ENCODE peak calls at places on chromosome 14, in four cellular contexts. W is K562, D is HepG2, I is HEK293T. O is an unnamed sample.

GRCh38 chr14:47392351-47392750 is 283.1 kb downstream of the MDGA2 start:
- DNase-seq in D (no peak), W (no peak), I (no peak), O (no peak)

GRCh38 chr14:29320261-29320660 is 553.7 kb downstream of the FOXG1 start:
- DNase-seq in I (no peak), D (no peak), W (no peak), O (no peak)

GRCh38 chr14:50600849-50601248 is 40.9 kb downstream of the ATL1 start:
- DNase-seq in D (peak), I (no peak), W (peak), O (no peak)

GRCh38 chr14:95614335-95614734 is 71.9 kb upstream of the TCL1B start:
- DNase-seq in I (no peak), D (no peak), W (peak), O (no peak)

GRCh38 chr14:96741151-96741977 is 55.8 kb upstream of the VRK1 start:
- DNase-seq in I (peak), W (peak), D (no peak), O (peak)

GRCh38 chr14:104284107-104284592 is 145.8 kb downstream of the KIF26A start:
- DNase-seq in W (no peak), I (no peak), D (no peak), O (peak)

GRCh38 chr14:101337053-101337452 is 224.2 kb upstream of the DIO3 start:
- DNase-seq in I (no peak), D (no peak), W (no peak), O (no peak)

GRCh38 chr14:50808053-50808452 is 22.9 kb downstream of the NIN start:
- DNase-seq in D (no peak), W (no peak), I (no peak), O (peak)

GRCh38 chr14:75273272-75274044 is 5.2 kb upstream of the FOS start:
- DNase-seq in I (no peak), D (no peak), W (no peak), O (no peak)

GRCh38 chr14:62117010-62117717 is 354.9 kb downstream of the SNAPC1 start:
- DNase-seq in I (peak), D (peak), W (peak), O (peak)

GRCh38 chr14:104138098-104138890 is at the start of gene KIF26A:
- DNase-seq in W (no peak), D (no peak), I (peak), O (peak)

GRCh38 chr14:56787530-56787929 is 22.7 kb downstream of the OTX2 start:
- DNase-seq in I (no peak), D (no peak), W (no peak), O (no peak)

GRCh38 chr14:30518867-30519266 is 40.1 kb upstream of the G2E3 start:
- DNase-seq in D (no peak), I (no peak), W (no peak), O (no peak)

GRCh38 chr14:73392329-73393257 is 65.8 kb downstream of the NUMB start:
- DNase-seq in W (no peak), D (no peak), I (no peak), O (no peak)

GRCh38 chr14:56659964-56660551 is 80.5 kb downstream of the TMEM260 start:
- DNase-seq in I (peak), D (peak), W (peak), O (no peak)

GRCh38 chr14:60658909-60659585 is 9.8 kb upstream of the SIX1 start:
- DNase-seq in D (peak), W (no peak), I (peak), O (no peak)

GRCh38 chr14:89755816-89756215 is 198.7 kb downstream of the EFCAB11 start:
- DNase-seq in D (no peak), I (no peak), W (no peak), O (no peak)

GRCh38 chr14:34710744-34711143 is 3.6 kb downstream of the CFL2 start:
- DNase-seq in I (no peak), D (no peak), W (no peak), O (no peak)

GRCh38 chr14:104948736-104949031 is 24.0 kb downstream of the PLD4 start:
- DNase-seq in W (no peak), I (no peak), D (no peak), O (no peak)

GRCh38 chr14:75610839-75611238 is 32.4 kb downstream of the FLVCR2 start:
- DNase-seq in I (no peak), D (no peak), W (no peak), O (no peak)

GRCh38 chr14:104770851-104771272 is 17.9 kb downstream of the SIVA1 start:
- DNase-seq in I (no peak), W (peak), D (no peak), O (no peak)

GRCh38 chr14:69842671-69843407 is 36.4 kb upstream of the SMOC1 start:
- DNase-seq in W (no peak), D (no peak), I (no peak), O (no peak)

GRCh38 chr14:69848156-69848555 is 31.1 kb upstream of the SMOC1 start:
- DNase-seq in I (no peak), D (peak), W (no peak), O (no peak)

GRCh38 chr14:70032447-70032846 is 153.2 kb downstream of the SMOC1 start:
- DNase-seq in D (peak), W (no peak), I (no peak), O (peak)

GRCh38 chr14:21428930-21429329 is 27.0 kb downstream of the CHD8 start:
- DNase-seq in W (no peak), D (no peak), I (no peak), O (no peak)

GRCh38 chr14:22540286-22540685 is 48.7 kb downstream of the DAD1 start:
- DNase-seq in D (no peak), W (no peak), I (no peak), O (no peak)

GRCh38 chr14:89550761-89551283 is 133.8 kb upstream of the FOXN3 start:
- DNase-seq in D (no peak), I (no peak), W (no peak), O (no peak)

GRCh38 chr14:97280526-97280925 is 483.3 kb downstream of the VRK1 start:
- DNase-seq in W (no peak), I (no peak), D (no peak), O (no peak)

GRCh38 chr14:69739486-69739885 is 27.5 kb upstream of the SRSF5 start:
- DNase-seq in I (no peak), W (no peak), D (no peak), O (no peak)

GRCh38 chr14:32432813-32433538 is 103.9 kb downstream of the AKAP6 start:
- DNase-seq in I (no peak), W (no peak), D (no peak), O (no peak)

GRCh38 chr14:20681348-20682126 is 2.8 kb upstream of the RNASE4 start:
- DNase-seq in D (peak), I (peak), W (peak), O (peak)

GRCh38 chr14:38500125-38500524 is 244.2 kb upstream of the CLEC14A start:
- DNase-seq in D (no peak), I (no peak), W (no peak), O (no peak)

GRCh38 chr14:55071051-55071450 is 19.6 kb downstream of the MAPK1IP1L start:
- DNase-seq in W (no peak), I (no peak), D (no peak), O (no peak)

GRCh38 chr14:55074662-55075061 is 23.2 kb downstream of the MAPK1IP1L start:
- DNase-seq in D (no peak), W (peak), I (no peak), O (no peak)

GRCh38 chr14:55073856-55074255 is 22.4 kb downstream of the MAPK1IP1L start:
- DNase-seq in W (no peak), D (no peak), I (no peak), O (no peak)

GRCh38 chr14:55075628-55076027 is 24.2 kb downstream of the MAPK1IP1L start:
- DNase-seq in W (no peak), I (no peak), D (no peak), O (no peak)

GRCh38 chr14:55071870-55072640 is 20.6 kb downstream of the MAPK1IP1L start:
- DNase-seq in W (no peak), I (no peak), D (no peak), O (no peak)
- TF ChIP-seq ELF4 in W (no peak), I (no peak), D (no peak), O (no peak)

DNA sequence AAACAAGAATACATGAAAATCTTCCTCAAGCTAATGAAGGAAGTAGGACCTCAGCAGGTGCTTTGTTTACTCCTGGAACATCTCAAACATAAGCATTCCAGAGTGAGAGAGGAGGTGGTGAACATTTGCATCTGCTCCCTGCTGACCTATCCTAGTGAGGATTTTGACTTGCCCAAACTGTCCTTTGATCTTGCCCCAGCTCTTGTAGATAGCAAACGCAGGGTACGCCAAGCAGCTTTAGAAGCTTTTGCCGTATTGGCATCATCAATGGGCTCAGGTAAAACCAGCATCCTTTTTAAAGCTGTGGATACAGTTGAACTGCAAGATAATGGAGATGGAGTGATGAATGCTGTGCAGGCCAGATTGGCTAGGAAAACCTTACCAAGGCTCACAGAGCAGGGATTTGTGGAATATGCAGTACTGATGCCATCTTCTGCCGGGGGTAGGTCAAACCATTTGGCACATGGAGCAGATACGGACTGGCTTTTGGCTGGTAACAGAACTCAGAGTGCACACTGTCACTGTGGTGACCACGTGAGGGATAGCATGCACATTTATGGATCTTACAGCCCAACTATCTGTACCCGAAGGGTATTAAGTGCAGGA is 1.9 kb downstream of the TOGARAM1 start:
- DNase-seq in I (no peak), D (peak), W (peak), O (no peak)
- TF ChIP-seq ELF4 in I (no peak), D (no peak), W (no peak), O (no peak)

GRCh38 chr14:58752280-58752679 is 114.5 kb downstream of the DACT1 start:
- DNase-seq in W (no peak), I (no peak), D (no peak), O (no peak)
- TF ChIP-seq ELF4 in W (no peak), I (no peak), D (no peak), O (no peak)

GRCh38 chr14:68047910-68048309 is 228.3 kb downstream of the RAD51B start:
- DNase-seq in I (no peak), W (no peak), D (no peak), O (no peak)
- TF ChIP-seq ELF4 in I (no peak), W (no peak), D (no peak), O (no peak)